ENCODE peak calls at places on chromosomes 5 and 9, in six cellular contexts. P, J, X, G, U and K are unnamed samples.

GRCh38 chr5:124754206-124754927 is 7.9 kb upstream of the ZNF608 start:
- DNase-seq in U (no peak), P (peak), G (no peak), J (no peak), X (no peak), K (no peak)

GRCh38 chr5:169071-169727 is 22.1 kb upstream of the LRRC14B start:
- DNase-seq in X (no peak), U (no peak), G (peak), P (no peak), J (no peak), K (no peak)

GRCh38 chr5:14996997-14997396 is 125.4 kb upstream of the ANKH start:
- DNase-seq in G (no peak), J (no peak), X (no peak), P (peak), U (no peak), K (no peak)

GRCh38 chr5:178866946-178867345 is 7.2 kb downstream of the ZNF354B start:
- DNase-seq in P (peak), G (no peak), X (no peak), U (no peak), J (no peak), K (no peak)

GRCh38 chr9:130667117-130667430 is 2.7 kb downstream of the PRDM12 start:
- DNase-seq in X (no peak), P (no peak), J (no peak), U (no peak), G (no peak), K (no peak)

GRCh38 chr9:76049341-76049740 is 158.9 kb downstream of the PCSK5 start:
- DNase-seq in G (no peak), U (no peak), X (no peak), P (no peak), J (no peak), K (no peak)

GRCh38 chr9:107177857-107178256 is 105.2 kb upstream of the RAD23B start:
- DNase-seq in G (no peak), J (no peak), X (no peak), U (no peak), P (no peak), K (no peak)

GRCh38 chr9:116190997-116191396 is 37.4 kb downstream of the PAPPA start:
- DNase-seq in X (no peak), G (no peak), P (no peak), U (no peak), J (no peak), K (no peak)

GRCh38 chr5:84961903-84962302 is 577.2 kb upstream of the EDIL3 start:
- DNase-seq in P (no peak), U (no peak), X (no peak), G (no peak), J (no peak), K (no peak)

GRCh38 chr5:32690153-32690552 is 21.0 kb upstream of the NPR3 start:
- DNase-seq in U (no peak), P (no peak), G (no peak), J (peak), X (no peak), K (no peak)

GRCh38 chr9:114271556-114272510 is 51.1 kb upstream of the ORM1 start:
- DNase-seq in P (no peak), U (peak), G (peak), J (peak), X (peak), K (no peak)

GRCh38 chr5:43769576-43770352 is 166.8 kb downstream of the NNT start:
- DNase-seq in P (no peak), G (no peak), X (no peak), U (no peak), J (no peak), K (no peak)

GRCh38 chr9:134570151-134570621 is 71.4 kb upstream of the COL5A1 start:
- DNase-seq in J (no peak), G (no peak), X (no peak), P (no peak), U (no peak), K (peak)

GRCh38 chr5:117318528-117318927 is 743.9 kb upstream of the SEMA6A start:
- DNase-seq in P (peak), X (peak), U (no peak), J (no peak), G (no peak), K (no peak)

GRCh38 chr5:179621551-179621971 is 1.9 kb downstream of the HNRNPH1 start:
- DNase-seq in U (no peak), X (no peak), P (no peak), J (no peak), G (no peak), K (no peak)

GRCh38 chr9:4177970-4178758 is 121.7 kb downstream of the GLIS3 start:
- DNase-seq in X (no peak), U (no peak), P (no peak), J (no peak), G (no peak), K (no peak)

GRCh38 chr9:114382951-114383865 is 4.6 kb downstream of the AKNA start:
- DNase-seq in U (no peak), G (no peak), P (peak), X (no peak), J (peak), K (no peak)

GRCh38 chr9:33473216-33473615 is 508 bp downstream of the NOL6 start:
- DNase-seq in G (no peak), J (no peak), U (no peak), X (no peak), P (no peak), K (peak)

GRCh38 chr9:93902051-93902779 is 52.9 kb downstream of the BARX1 start:
- DNase-seq in U (no peak), P (no peak), G (peak), J (no peak), X (no peak), K (peak)

GRCh38 chr5:87949665-87950640 is 318.7 kb downstream of the TMEM161B start:
- DNase-seq in P (no peak), J (no peak), G (no peak), X (no peak), U (no peak), K (no peak)

GRCh38 chr5:124411089-124411488 is 335.4 kb downstream of the ZNF608 start:
- DNase-seq in G (no peak), U (no peak), P (peak), X (no peak), J (no peak), K (no peak)

GRCh38 chr5:1551913-1552312 is 28.2 kb upstream of the LPCAT1 start:
- DNase-seq in G (no peak), X (no peak), U (no peak), P (no peak), J (no peak), K (no peak)

GRCh38 chr9:19409406-19410194 is 791 bp downstream of the ACER2 start:
- DNase-seq in P (peak), G (peak), X (peak), J (peak), U (no peak), K (no peak)

GRCh38 chr9:3916984-3917383 is 382.9 kb downstream of the GLIS3 start:
- DNase-seq in X (no peak), U (no peak), P (no peak), G (no peak), J (no peak), K (no peak)

GRCh38 chr9:131300444-131300843 is 10.9 kb downstream of the PLPP7 start:
- DNase-seq in U (no peak), P (no peak), J (no peak), G (no peak), X (no peak), K (no peak)

GRCh38 chr5:17912794-17913193 is 278.5 kb downstream of the TAF11L14 start:
- DNase-seq in X (no peak), U (no peak), J (no peak), P (peak), G (no peak), K (no peak)

GRCh38 chr5:103667068-103667467 is 104.5 kb upstream of the NUDT12 start:
- DNase-seq in U (no peak), J (no peak), P (no peak), X (no peak), G (no peak), K (no peak)

GRCh38 chr5:142011572-142012185 is 1.1 kb downstream of the GNPDA1 start:
- DNase-seq in P (no peak), G (no peak), X (no peak), J (no peak), U (no peak), K (no peak)

DNA sequence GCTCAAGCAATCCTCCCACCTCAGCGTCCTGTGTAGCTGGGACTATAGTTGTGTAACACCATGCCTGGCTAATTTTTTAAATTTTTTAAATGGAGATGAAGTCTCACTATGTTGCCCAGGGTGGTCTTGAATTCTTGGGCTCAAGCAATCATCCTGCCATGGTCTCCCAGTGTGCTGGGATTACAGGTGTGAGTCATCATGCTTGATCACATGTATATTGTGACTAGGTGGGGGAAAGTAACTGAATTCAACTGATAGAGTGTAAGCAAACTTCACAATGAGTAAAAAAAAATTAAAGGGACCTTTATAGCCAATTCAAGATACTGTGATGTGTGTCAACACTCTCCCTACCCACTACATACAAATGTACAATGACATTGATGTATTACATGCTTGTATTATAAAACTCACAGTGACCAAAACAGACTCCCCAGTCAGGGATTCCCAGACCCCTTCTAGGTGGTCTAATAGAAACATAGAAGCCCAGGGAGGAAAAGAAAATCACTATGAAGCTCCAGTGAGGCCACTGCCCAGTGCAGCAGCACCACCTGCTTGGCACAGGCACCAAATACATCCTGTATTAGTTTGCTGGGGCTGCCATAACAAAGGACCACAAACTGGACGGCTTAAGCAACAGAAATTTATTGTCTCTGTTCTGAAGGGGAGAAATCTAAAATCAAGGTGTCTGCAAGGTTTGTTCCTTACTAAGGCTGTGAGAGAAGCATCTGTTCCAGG is 8.8 kb downstream of the PLGRKT start:
- DNase-seq in P (no peak), J (no peak), U (no peak), G (no peak), X (no peak), K (no peak)
- TF ChIP-seq CTCF in P (no peak), J (no peak), U (no peak), G (no peak), X (no peak), K (no peak)

GRCh38 chr5:9209846-9210547 is 335.9 kb downstream of the SEMA5A start:
- DNase-seq in P (no peak), G (no peak), U (no peak), J (no peak), X (no peak), K (no peak)

GRCh38 chr5:9212605-9213004 is 333.3 kb downstream of the SEMA5A start:
- DNase-seq in G (no peak), U (no peak), J (no peak), P (no peak), X (no peak), K (no peak)

GRCh38 chr5:9207820-9208418 is 338.0 kb downstream of the SEMA5A start:
- DNase-seq in J (no peak), P (peak), G (no peak), X (peak), U (no peak), K (no peak)
- TF ChIP-seq CTCF in J (peak), P (peak), G (no peak), X (peak), U (peak), K (peak)

DNA sequence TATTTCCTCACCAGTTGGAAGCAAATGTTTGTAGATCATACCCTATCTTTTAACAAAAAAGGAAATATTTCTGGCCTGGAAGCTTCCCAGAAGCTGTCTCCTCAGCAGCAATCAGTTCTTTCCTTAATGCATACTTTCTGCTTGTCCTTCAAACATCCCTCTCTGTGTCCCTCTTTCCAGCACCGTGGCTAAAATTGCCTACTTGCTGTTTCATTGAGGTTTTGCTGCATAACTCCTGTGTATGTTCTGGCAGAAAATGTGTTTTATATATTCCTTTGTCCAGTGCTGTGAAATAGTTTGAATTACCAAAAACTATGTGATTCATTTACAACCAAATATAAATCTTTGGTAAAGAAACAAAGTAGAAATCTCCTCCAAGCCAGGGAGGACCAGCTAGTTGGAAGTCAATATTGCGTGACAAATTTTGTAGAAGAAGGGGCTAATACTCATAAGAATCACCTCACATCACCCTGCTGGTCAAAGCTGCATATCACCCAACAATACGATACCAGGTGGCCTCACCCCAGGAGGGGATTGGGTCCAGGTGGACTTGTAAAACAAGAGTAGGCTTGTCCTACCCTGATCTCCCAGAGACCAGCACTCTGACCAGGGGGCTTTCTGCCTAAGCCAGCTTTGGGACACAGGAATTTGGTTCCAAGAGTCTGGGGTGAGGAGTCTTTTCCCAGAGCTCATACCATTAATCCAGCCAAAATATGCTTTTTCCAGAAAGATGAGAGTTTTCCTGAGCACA is 198.4 kb upstream of the SNX2 start:
- DNase-seq in P (no peak), U (no peak), G (no peak), J (no peak), X (no peak), K (no peak)
- TF ChIP-seq CTCF in P (no peak), U (no peak), G (no peak), J (no peak), X (no peak), K (no peak)

GRCh38 chr5:73786043-73786831 is 160.2 kb downstream of the ARHGEF28 start:
- DNase-seq in J (no peak), X (no peak), P (no peak), G (no peak), U (no peak), K (no peak)

GRCh38 chr5:73780297-73781080 is 154.5 kb downstream of the ARHGEF28 start:
- DNase-seq in X (no peak), P (no peak), U (no peak), G (no peak), J (no peak), K (no peak)

DNA sequence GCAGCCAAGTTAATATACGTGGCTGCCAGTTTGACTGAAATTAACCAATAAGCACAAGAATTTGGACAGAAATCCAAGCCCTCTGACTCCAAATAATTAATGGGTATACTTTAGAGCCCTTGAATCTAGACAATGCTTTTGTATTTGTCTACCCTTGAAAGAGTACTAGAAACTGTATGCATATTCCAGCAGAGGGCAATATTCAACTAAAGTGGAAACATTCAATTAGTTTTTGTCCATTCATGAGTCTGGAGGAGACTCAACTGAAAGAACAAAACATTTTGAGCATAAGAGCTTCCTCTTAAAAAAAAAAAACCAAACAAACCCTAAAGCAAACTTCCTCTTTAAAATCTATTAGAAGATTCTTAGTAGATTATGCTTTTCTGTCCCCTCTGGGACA is 157.8 kb downstream of the ARHGEF28 start:
- DNase-seq in X (no peak), J (no peak), P (peak), G (no peak), U (no peak), K (no peak)
- TF ChIP-seq CTCF in X (no peak), J (no peak), P (peak), G (no peak), U (peak), K (no peak)

GRCh38 chr9:97502984-97503861 is 1.8 kb downstream of the TMOD1 start:
- DNase-seq in X (no peak), G (peak), U (no peak), J (no peak), P (peak), K (no peak)
- TF ChIP-seq CTCF in X (no peak), G (no peak), U (no peak), J (no peak), P (peak), K (no peak)

GRCh38 chr9:137621131-137621757 is 2.4 kb downstream of the EHMT1 start:
- DNase-seq in P (no peak), G (no peak), X (no peak), U (no peak), J (peak), K (no peak)
- TF ChIP-seq CTCF in P (peak), G (no peak), X (no peak), U (peak), J (peak), K (peak)

DNA sequence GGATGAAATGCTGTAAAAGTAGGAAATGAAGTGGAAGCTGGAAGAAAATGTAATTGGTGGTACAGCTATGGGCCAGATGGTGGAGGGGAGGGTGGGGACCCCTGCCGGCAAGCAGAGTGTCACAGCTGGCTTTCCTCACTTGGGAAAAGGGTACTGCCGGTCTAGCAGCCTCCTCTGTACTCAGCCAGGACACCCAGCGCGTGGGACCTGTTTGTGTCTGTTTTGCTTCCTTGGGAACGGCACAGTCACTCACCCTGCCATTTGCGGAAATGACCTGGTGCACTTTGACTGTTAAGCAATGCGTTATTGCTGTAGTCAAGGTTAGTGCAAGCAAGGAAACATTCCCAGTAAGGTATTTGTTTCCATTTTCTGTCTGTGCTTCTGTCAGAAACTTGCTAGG is 10.1 kb downstream of the TMEM252 start:
- DNase-seq in U (no peak), G (peak), P (no peak), J (no peak), X (no peak), K (no peak)
- TF ChIP-seq CTCF in U (peak), G (no peak), P (no peak), J (no peak), X (no peak), K (no peak)

DNA sequence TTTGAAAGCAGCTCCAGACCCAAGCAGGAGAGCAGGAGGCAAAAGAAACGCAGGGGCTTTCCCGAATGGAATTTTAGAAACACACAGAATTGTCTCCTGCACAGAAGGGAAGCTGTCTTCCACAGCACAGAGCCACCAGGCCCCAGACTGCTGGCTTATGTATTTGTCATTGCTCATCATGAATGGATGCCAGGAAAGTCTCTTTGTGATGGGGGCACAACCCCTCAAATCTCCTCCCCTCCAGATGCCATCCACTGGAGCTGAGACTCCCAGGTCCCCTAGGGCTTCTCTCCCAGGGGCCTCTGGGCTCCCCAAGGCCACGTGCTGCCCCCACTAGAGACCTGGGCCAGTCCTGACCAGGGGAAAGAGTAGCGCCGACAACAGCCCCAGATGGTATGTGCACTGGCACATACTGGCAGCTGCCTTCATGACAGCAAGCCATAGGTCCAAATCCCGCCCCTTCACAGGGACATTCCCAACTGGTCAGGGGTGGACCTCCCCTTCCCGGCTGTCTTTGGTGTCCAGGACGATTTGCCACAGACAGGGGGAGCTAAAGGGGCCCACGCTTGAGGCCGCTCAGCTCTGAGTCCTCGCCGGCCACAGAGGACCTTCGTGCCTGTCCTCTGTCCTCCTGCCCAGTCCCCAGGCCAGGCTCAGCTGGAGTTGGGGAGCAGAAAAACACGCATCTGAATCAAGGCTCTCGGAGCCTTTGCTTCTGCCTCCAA is 127.8 kb downstream of the KCNIP1 start:
- DNase-seq in G (no peak), U (peak), X (peak), P (no peak), J (no peak), K (no peak)
- TF ChIP-seq CTCF in G (no peak), U (peak), X (no peak), P (no peak), J (no peak), K (no peak)